ENCODE peak calls at places on chromosomes 1 and 21, in nine cellular contexts. B is HCEC 1CT; Y is NCI-H748 treated with DMSO at 0.1 percent for 48 hours; S is iris pigment epithelial cell; V is tibial artery; L is A172; U is posterior cingulate gyrus; Z is aorta; E is activated CD4-positive, alpha-beta T cell treated with anti-CD3 and anti-CD28 coated beads, Interleukin-2, amount 50 U/mL, for 1 hour. T is an unnamed sample.
A peak's percentile ranks its signal among the peaks of the same experiment; 100 is the strongest.

GRCh38 chr1:223014142-223014873 is 128.7 kb downstream of the TLR5 start:
- DNase-seq in B (no peak), Y (no peak), S (no peak), V (no peak), L (no peak), U (no peak), Z (no peak), E (no peak), T (no peak)

GRCh38 chr1:170670751-170671628 is 7.1 kb downstream of the PRRX1 start:
- DNase-seq in B (no peak), Y (no peak), S (peak; percentile 75), V (peak; percentile 75), L (no peak), U (peak; percentile 56), Z (no peak), E (no peak), T (no peak)

GRCh38 chr1:6294080-6294867 is 33.4 kb upstream of the GPR153 start:
- DNase-seq in B (no peak), Y (no peak), S (no peak), V (no peak), L (no peak), U (no peak), Z (no peak), E (no peak), T (no peak)

GRCh38 chr1:182962554-182963115 is 9.7 kb upstream of the SHCBP1L start:
- DNase-seq in B (peak; percentile 90), Y (peak; percentile 33), S (peak; percentile 93), V (peak; percentile 83), L (peak; percentile 90), U (peak; percentile 55), Z (peak; percentile 85), E (no peak), T (peak; percentile 95)

GRCh38 chr1:200075938-200076546 is 48.5 kb downstream of the NR5A2 start:
- DNase-seq in B (peak; percentile 73), Y (no peak), S (peak; percentile 88), V (peak; percentile 23), L (peak; percentile 82), U (no peak), Z (no peak), E (no peak), T (peak; percentile 85)

GRCh38 chr1:18299441-18300338 is 181.0 kb upstream of the KLHDC7A start:
- DNase-seq in B (no peak), Y (peak; percentile 60), S (peak; percentile 5), V (no peak), L (no peak), U (no peak), Z (no peak), E (no peak), T (peak; percentile 12)

GRCh38 chr1:94058766-94059165 is 62.2 kb downstream of the ABCA4 start:
- DNase-seq in B (no peak), Y (no peak), S (no peak), V (no peak), L (no peak), U (no peak), Z (no peak), E (no peak), T (no peak)

GRCh38 chr21:31136891-31137290 is 98.6 kb upstream of the KRTAP19-8 start:
- DNase-seq in B (no peak), Y (no peak), S (peak; percentile 86), V (no peak), L (no peak), U (no peak), Z (no peak), E (no peak), T (no peak)

GRCh38 chr21:41442496-41443186 is 16.6 kb downstream of the MX1 start:
- DNase-seq in B (no peak), Y (no peak), S (no peak), V (no peak), L (no peak), U (no peak), Z (no peak), E (no peak), T (no peak)

GRCh38 chr21:44012474-44013379 is 618 bp downstream of the TRAPPC10 start:
- DNase-seq in B (peak; percentile 24), Y (no peak), S (peak; percentile 40), V (peak; percentile 36), L (no peak), U (peak; percentile 53), Z (peak; percentile 79), E (peak; percentile 80), T (peak; percentile 58)

GRCh38 chr1:245802941-245803665 is 648.3 kb downstream of the KIF26B start:
- DNase-seq in B (no peak), Y (no peak), S (no peak), V (no peak), L (peak; percentile 58), U (no peak), Z (no peak), E (no peak), T (no peak)

GRCh38 chr1:235351441-235351840 is 15.8 kb upstream of the TBCE start:
- DNase-seq in B (no peak), Y (no peak), S (no peak), V (no peak), L (no peak), U (no peak), Z (no peak), E (no peak), T (no peak)

GRCh38 chr1:214331180-214331579 is 50.2 kb downstream of the SMYD2 start:
- DNase-seq in B (no peak), Y (no peak), S (no peak), V (no peak), L (no peak), U (no peak), Z (no peak), E (no peak), T (no peak)

GRCh38 chr21:39114871-39115658 is 68.2 kb downstream of the PSMG1 start:
- DNase-seq in B (peak; percentile 68), Y (no peak), S (peak; percentile 75), V (no peak), L (peak; percentile 75), U (no peak), Z (peak; percentile 69), E (no peak), T (peak; percentile 62)

GRCh38 chr1:157047064-157047410 is 1.5 kb upstream of the ARHGEF11 start:
- DNase-seq in B (no peak), Y (no peak), S (no peak), V (no peak), L (no peak), U (no peak), Z (no peak), E (no peak), T (peak; percentile 16)

GRCh38 chr1:225532240-225532944 is 104.6 kb upstream of the LBR start:
- DNase-seq in B (no peak), Y (peak; percentile 5), S (no peak), V (no peak), L (no peak), U (no peak), Z (no peak), E (no peak), T (no peak)

GRCh38 chr1:17551755-17552234 is 12.3 kb downstream of the ARHGEF10L start:
- DNase-seq in B (peak; percentile 74), Y (no peak), S (peak; percentile 35), V (peak; percentile 69), L (peak; percentile 66), U (no peak), Z (peak; percentile 82), E (no peak), T (peak; percentile 83)

GRCh38 chr1:7379445-7379971 is 391.6 kb upstream of the VAMP3 start:
- DNase-seq in B (peak; percentile 34), Y (peak; percentile 45), S (peak; percentile 71), V (no peak), L (peak; percentile 56), U (no peak), Z (peak; percentile 31), E (no peak), T (peak; percentile 61)

GRCh38 chr1:65467536-65467935 is 47.1 kb downstream of the LEPR start:
- DNase-seq in B (peak; percentile 39), Y (peak; percentile 42), S (peak; percentile 42), V (no peak), L (no peak), U (no peak), Z (no peak), E (no peak), T (peak; percentile 29)

GRCh38 chr1:222933273-222933672 is 118.4 kb downstream of the DISP1 start:
- DNase-seq in B (no peak), Y (no peak), S (peak; percentile 37), V (no peak), L (no peak), U (no peak), Z (no peak), E (no peak), T (no peak)

GRCh38 chr1:97094257-97094972 is 372.8 kb downstream of the PTBP2 start:
- DNase-seq in B (peak; percentile 92), Y (no peak), S (peak; percentile 95), V (no peak), L (peak; percentile 77), U (no peak), Z (no peak), E (no peak), T (peak; percentile 97)

GRCh38 chr21:30257773-30258172 is 25.0 kb downstream of the KRTAP24-1 start:
- DNase-seq in B (no peak), Y (no peak), S (peak; percentile 59), V (no peak), L (peak; percentile 27), U (no peak), Z (no peak), E (no peak), T (no peak)

GRCh38 chr1:43147625-43148319 is 24.3 kb downstream of the EBNA1BP2 start:
- DNase-seq in B (no peak), Y (peak; percentile 100), S (peak; percentile 63), V (peak; percentile 36), L (peak; percentile 71), U (peak; percentile 66), Z (peak; percentile 78), E (peak; percentile 3), T (peak; percentile 79)

GRCh38 chr21:44275041-44275440 is 10.6 kb upstream of the AIRE start:
- DNase-seq in B (no peak), Y (peak; percentile 37), S (no peak), V (no peak), L (no peak), U (no peak), Z (peak; percentile 15), E (no peak), T (no peak)

GRCh38 chr21:36310016-36310415 is 10.0 kb upstream of the MORC3 start:
- DNase-seq in B (no peak), Y (no peak), S (no peak), V (no peak), L (no peak), U (no peak), Z (no peak), E (peak; percentile 7), T (no peak)

GRCh38 chr1:165880993-165881392 is 53.6 kb downstream of the UCK2 start:
- DNase-seq in B (no peak), Y (no peak), S (no peak), V (no peak), L (no peak), U (no peak), Z (no peak), E (no peak), T (no peak)

GRCh38 chr1:97560714-97561113 is 360.1 kb downstream of the DPYD start:
- DNase-seq in B (no peak), Y (no peak), S (no peak), V (no peak), L (no peak), U (no peak), Z (no peak), E (no peak), T (no peak)

GRCh38 chr1:226662704-226663326 is 76.3 kb downstream of the ITPKB start:
- DNase-seq in B (peak; percentile 90), Y (no peak), S (peak; percentile 94), V (peak; percentile 95), L (peak; percentile 97), U (no peak), Z (peak; percentile 90), E (peak; percentile 79), T (peak; percentile 98)

GRCh38 chr1:200437556-200438203 is 27.8 kb upstream of the ZNF281 start:
- DNase-seq in B (peak; percentile 26), Y (no peak), S (peak; percentile 33), V (no peak), L (peak; percentile 7), U (no peak), Z (no peak), E (no peak), T (peak; percentile 13)

GRCh38 chr1:50976111-50976889 is 6.3 kb downstream of the CDKN2C start:
- DNase-seq in B (no peak), Y (peak; percentile 92), S (no peak), V (no peak), L (peak; percentile 42), U (no peak), Z (no peak), E (no peak), T (peak; percentile 21)

GRCh38 chr1:247437551-247438535 is 20.1 kb downstream of the OR2B11 start:
- DNase-seq in B (no peak), Y (no peak), S (no peak), V (no peak), L (no peak), U (no peak), Z (no peak), E (no peak), T (no peak)